ENCODE peak calls at places on chromosomes 13 and 19, in seven cellular contexts. X is ureter; Z is CD4-positive, alpha-beta T cell; G is colonic mucosa; D is stimulated activated CD4-positive, alpha-beta T cell treated with anti-CD3 and anti-CD28 coated beads, TNF-alpha, amount 100 ng/mL, for 48 hours; I is activated T-helper 1 cell treated with anti-CD3 and anti-CD28 coated beads, Interleukin-12 subunit alpha, Interleukin-12 subunit beta, Interleukin-2, Interleukin-4 antibody, amounts not matched to agents 30 ng/mL and 10 ng/mL and 1 ng/mL, durations not matched to agents 14 hours and 24 hours and 36 hours; L is EL. O is an unnamed sample.

GRCh38 chr13:28320884-28321574 is 173.9 kb downstream of the FLT1 start:
- DNase-seq in L (no peak), Z (no peak), G (no peak), I (no peak), D (no peak), X (no peak), O (no peak)

GRCh38 chr13:27972619-27972877 is 3.4 kb upstream of the CDX2 start:
- DNase-seq in I (no peak), L (no peak), G (no peak), D (no peak), X (no peak), Z (no peak), O (no peak)

GRCh38 chr13:90302113-90302512 is 1045.4 kb upstream of the MIR17HG start:
- DNase-seq in L (peak), I (no peak), D (no peak), Z (no peak), X (no peak), G (no peak), O (no peak)

GRCh38 chr19:42762782-42763181 is 2.7 kb downstream of the PSG8 start:
- DNase-seq in I (no peak), L (peak), Z (no peak), G (no peak), D (no peak), X (no peak), O (no peak)

GRCh38 chr13:27371932-27372331 is 52.5 kb upstream of the GTF3A start:
- DNase-seq in X (no peak), D (no peak), L (no peak), Z (no peak), I (no peak), G (no peak), O (no peak)

GRCh38 chr19:6648141-6648715 is 21.7 kb downstream of the TNFSF14 start:
- DNase-seq in Z (no peak), G (no peak), I (no peak), L (no peak), D (no peak), X (no peak), O (no peak)

GRCh38 chr19:29016926-29017760 is 195.8 kb downstream of the UQCRFS1 start:
- DNase-seq in X (no peak), I (no peak), G (no peak), Z (no peak), D (no peak), L (no peak), O (no peak)

GRCh38 chr13:35534343-35534742 is 57.9 kb upstream of the MAB21L1 start:
- DNase-seq in G (no peak), X (no peak), L (no peak), I (no peak), Z (no peak), D (no peak), O (no peak)

GRCh38 chr19:29547981-29548380 is 22.2 kb downstream of the VSTM2B start:
- DNase-seq in D (no peak), Z (no peak), I (no peak), L (no peak), X (no peak), G (no peak), O (no peak)

GRCh38 chr13:41284512-41285288 is 21.3 kb upstream of the MTRF1 start:
- DNase-seq in D (no peak), G (no peak), L (peak), I (no peak), Z (no peak), X (no peak), O (no peak)

GRCh38 chr13:21061077-21061945 is at the start of gene LATS2:
- DNase-seq in X (peak), I (peak), G (peak), Z (peak), L (peak), D (peak), O (peak)

GRCh38 chr13:61531383-61532065 is 115.9 kb upstream of the PCDH20 start:
- DNase-seq in G (no peak), I (no peak), L (no peak), X (no peak), D (no peak), Z (no peak), O (no peak)

GRCh38 chr19:49807888-49808675 is 5.0 kb downstream of the FUZ start:
- DNase-seq in G (no peak), Z (no peak), D (no peak), I (no peak), L (no peak), X (no peak), O (no peak)

GRCh38 chr19:36009220-36009619 is 607 bp upstream of the SYNE4 start:
- DNase-seq in X (no peak), L (peak), Z (peak), I (peak), D (no peak), G (peak), O (peak)

GRCh38 chr13:41645313-41645712 is 188.0 kb downstream of the RGCC start:
- DNase-seq in Z (no peak), L (peak), X (no peak), I (no peak), G (no peak), D (no peak), O (no peak)

GRCh38 chr19:15195987-15196682 is 4.7 kb downstream of the NOTCH3 start:
- DNase-seq in L (no peak), I (no peak), G (peak), D (no peak), Z (no peak), X (peak), O (no peak)

GRCh38 chr13:108915095-108915633 is 285.8 kb downstream of the MYO16 start:
- DNase-seq in X (no peak), L (peak), G (no peak), I (no peak), Z (no peak), D (no peak), O (no peak)

GRCh38 chr13:22812793-22813192 is 368.0 kb upstream of the SGCG start:
- DNase-seq in D (no peak), X (no peak), Z (no peak), I (no peak), G (no peak), L (no peak), O (no peak)

GRCh38 chr13:27920677-27921420 is 1.0 kb downstream of the PDX1 start:
- DNase-seq in X (no peak), Z (no peak), L (peak), G (no peak), I (no peak), D (no peak), O (no peak)

GRCh38 chr19:18282788-18283141 is 1.3 kb upstream of the JUND start:
- DNase-seq in D (no peak), X (no peak), I (no peak), Z (no peak), L (no peak), G (peak), O (no peak)

GRCh38 chr13:36154567-36155231 is 23.5 kb upstream of the DCLK1 start:
- DNase-seq in I (no peak), X (no peak), G (no peak), Z (no peak), L (no peak), D (no peak), O (no peak)

GRCh38 chr19:51686171-51686570 is 7.0 kb upstream of the SPACA6 start:
- DNase-seq in Z (no peak), X (no peak), D (no peak), G (no peak), L (no peak), I (no peak), O (no peak)

GRCh38 chr13:97753942-97754670 is 199.4 kb upstream of the IPO5 start:
- DNase-seq in X (no peak), I (no peak), L (no peak), G (no peak), D (no peak), Z (no peak), O (no peak)

GRCh38 chr13:113219311-113219940 is 10.0 kb downstream of the CUL4A start:
- DNase-seq in L (peak), D (no peak), G (no peak), I (no peak), X (no peak), Z (no peak), O (no peak)

GRCh38 chr19:49689133-49690072 is at the start of gene ADM5:
- DNase-seq in L (peak), Z (peak), D (no peak), X (peak), G (peak), I (no peak), O (no peak)

GRCh38 chr19:12555456-12555930 is 4.2 kb upstream of the ZNF564 start:
- DNase-seq in G (no peak), L (no peak), Z (no peak), X (no peak), D (no peak), I (no peak), O (no peak)

GRCh38 chr13:41562083-41562482 is 104.7 kb downstream of the RGCC start:
- DNase-seq in L (peak), X (peak), I (no peak), D (no peak), G (peak), Z (no peak), O (no peak)

GRCh38 chr13:20118268-20119140 is 42.3 kb downstream of the GJA3 start:
- DNase-seq in G (peak), Z (peak), D (no peak), X (peak), I (no peak), L (peak), O (no peak)

GRCh38 chr19:991174-991931 is 7.2 kb downstream of the WDR18 start:
- DNase-seq in X (no peak), D (peak), Z (peak), G (peak), L (peak), I (peak), O (peak)

GRCh38 chr19:46428278-46429141 is at the start of gene PNMA8C:
- DNase-seq in X (peak), I (peak), G (no peak), L (peak), D (peak), Z (peak), O (peak)

GRCh38 chr13:100646030-100646673 is 28.4 kb downstream of the TMTC4 start:
- DNase-seq in Z (no peak), I (no peak), L (peak), D (no peak), G (no peak), X (no peak), O (no peak)

GRCh38 chr19:38233740-38234251 is 9.8 kb upstream of the DPF1 start:
- DNase-seq in G (peak), L (peak), D (peak), X (peak), Z (peak), I (peak), O (peak)

GRCh38 chr13:104796581-104796980 is 1730.4 kb upstream of the SLC10A2 start:
- DNase-seq in I (no peak), L (no peak), X (no peak), G (no peak), D (no peak), Z (no peak), O (no peak)

GRCh38 chr13:77386880-77387606 is 60.1 kb upstream of the MYCBP2 start:
- DNase-seq in I (no peak), Z (no peak), X (no peak), L (peak), D (no peak), G (no peak), O (no peak)